ENCODE peak calls at places on chromosome 7, in nine cellular contexts. U, E, T, Y, L, P, O, H and G are unnamed samples.

GRCh38 chr7:99428972-99429566 is 9.5 kb downstream of the PTCD1 start:
- DNase-seq in U (no peak), E (no peak), T (no peak), Y (no peak), L (no peak), P (no peak), O (no peak), H (no peak), G (no peak)

GRCh38 chr7:13920053-13920697 is 69.3 kb downstream of the ETV1 start:
- DNase-seq in U (peak), E (peak), T (peak), Y (no peak), L (peak), P (peak), O (peak), H (peak), G (no peak)

GRCh38 chr7:50580053-50580452 is 14.8 kb upstream of the DDC start:
- DNase-seq in U (no peak), E (no peak), T (peak), Y (no peak), L (no peak), P (no peak), O (no peak), H (no peak), G (no peak)

GRCh38 chr7:48943279-48943990 is 19.1 kb downstream of the CDC14C start:
- DNase-seq in U (no peak), E (no peak), T (no peak), Y (no peak), L (no peak), P (no peak), O (no peak), H (no peak), G (no peak)

GRCh38 chr7:126578338-126578737 is 674.4 kb downstream of the GRM8 start:
- DNase-seq in U (no peak), E (no peak), T (no peak), Y (no peak), L (no peak), P (no peak), O (no peak), H (no peak), G (no peak)

GRCh38 chr7:66757939-66758338 is 17.4 kb downstream of the RABGEF1 start:
- DNase-seq in U (no peak), E (no peak), T (no peak), Y (no peak), L (no peak), P (no peak), O (no peak), H (no peak), G (no peak)

GRCh38 chr7:38186593-38187314 is 8.7 kb downstream of the STARD3NL start:
- DNase-seq in U (no peak), E (no peak), T (no peak), Y (no peak), L (no peak), P (no peak), O (no peak), H (no peak), G (no peak)

GRCh38 chr7:104327534-104327933 is 869 bp upstream of the LHFPL3 start:
- DNase-seq in U (no peak), E (no peak), T (no peak), Y (no peak), L (no peak), P (no peak), O (no peak), H (no peak), G (no peak)

GRCh38 chr7:142878315-142878714 is 7.2 kb downstream of the TRPV6 start:
- DNase-seq in U (no peak), E (no peak), T (no peak), Y (no peak), L (no peak), P (no peak), O (no peak), H (no peak), G (no peak)

GRCh38 chr7:51029586-51030230 is 247.0 kb upstream of the GRB10 start:
- DNase-seq in U (no peak), E (no peak), T (no peak), Y (no peak), L (no peak), P (no peak), O (no peak), H (no peak), G (no peak)

GRCh38 chr7:68133045-68133444 is 1136.4 kb downstream of the TYW1 start:
- DNase-seq in U (no peak), E (no peak), T (no peak), Y (no peak), L (no peak), P (no peak), O (no peak), H (no peak), G (no peak)

GRCh38 chr7:7422641-7423040 is 113.0 kb downstream of the COL28A1 start:
- DNase-seq in U (no peak), E (no peak), T (no peak), Y (no peak), L (no peak), P (no peak), O (no peak), H (no peak), G (no peak)

GRCh38 chr7:88041583-88041982 is 107.5 kb downstream of the ADAM22 start:
- DNase-seq in U (no peak), E (peak), T (no peak), Y (no peak), L (no peak), P (no peak), O (no peak), H (no peak), G (no peak)

GRCh38 chr7:44769381-44770209 is 20.9 kb downstream of the ZMIZ2 start:
- DNase-seq in U (no peak), E (no peak), T (no peak), Y (peak), L (peak), P (no peak), O (no peak), H (no peak), G (no peak)

GRCh38 chr7:16585540-16585939 is 58.9 kb downstream of the LRRC72 start:
- DNase-seq in U (no peak), E (no peak), T (no peak), Y (no peak), L (no peak), P (no peak), O (no peak), H (no peak), G (no peak)

GRCh38 chr7:153886506-153887391 is 165.4 kb upstream of the DPP6 start:
- DNase-seq in U (no peak), E (peak), T (no peak), Y (no peak), L (no peak), P (no peak), O (no peak), H (no peak), G (no peak)

GRCh38 chr7:11557627-11558026 is 274.4 kb downstream of the THSD7A start:
- DNase-seq in U (peak), E (no peak), T (peak), Y (no peak), L (peak), P (peak), O (no peak), H (no peak), G (peak)

GRCh38 chr7:100801833-100802568 is 25.3 kb downstream of the EPHB4 start:
- DNase-seq in U (no peak), E (peak), T (peak), Y (no peak), L (no peak), P (peak), O (peak), H (peak), G (peak)

DNA sequence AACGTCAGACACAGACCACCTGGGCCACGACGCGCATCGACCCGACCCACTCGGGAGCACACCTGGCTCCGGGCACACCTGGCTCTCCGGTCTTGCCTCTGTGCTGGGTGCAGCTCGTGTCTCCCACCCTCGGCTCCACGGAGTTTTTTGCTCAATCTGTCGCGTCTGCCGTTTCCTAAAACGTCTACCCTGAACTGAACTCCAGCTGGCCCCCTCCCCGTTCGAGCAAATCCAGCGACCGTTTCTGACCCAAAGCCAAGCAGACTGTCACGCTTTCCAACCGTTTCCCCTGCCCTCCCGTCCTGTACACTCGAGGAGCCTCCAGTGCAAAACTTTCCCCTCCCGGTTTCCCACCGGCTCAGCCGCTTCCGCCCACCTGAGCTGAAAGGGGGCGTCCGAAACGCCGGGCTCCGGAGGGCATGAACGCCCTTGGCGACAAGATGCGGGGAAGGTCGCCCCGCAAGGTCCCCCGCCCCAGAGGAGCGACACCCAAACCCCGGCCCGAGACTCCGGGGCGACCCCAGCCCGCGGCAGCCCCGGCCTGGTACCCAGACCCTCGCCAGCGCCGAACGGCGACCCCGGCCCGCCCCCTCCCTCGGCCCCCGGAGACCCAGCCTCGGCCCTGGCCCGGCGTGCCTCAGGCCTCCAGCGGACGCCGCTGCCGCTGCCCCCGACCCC is 591 bp downstream of the CYTH3 start:
- DNase-seq in U (no peak), E (no peak), T (no peak), Y (no peak), L (no peak), P (no peak), O (peak), H (peak), G (no peak)
- TF ChIP-seq REST in U (no peak), E (no peak), T (no peak), Y (no peak), L (no peak), P (no peak), O (no peak), H (no peak), G (no peak)

GRCh38 chr7:76301000-76301399 is 1.5 kb upstream of the HSPB1 start:
- DNase-seq in U (no peak), E (no peak), T (no peak), Y (no peak), L (no peak), P (no peak), O (no peak), H (no peak), G (no peak)

GRCh38 chr7:76300210-76300731 is 2.2 kb upstream of the HSPB1 start:
- DNase-seq in U (peak), E (no peak), T (peak), Y (no peak), L (no peak), P (peak), O (no peak), H (no peak), G (no peak)

GRCh38 chr7:76293407-76293901 is 9.0 kb upstream of the HSPB1 start:
- DNase-seq in U (no peak), E (no peak), T (no peak), Y (no peak), L (no peak), P (no peak), O (no peak), H (no peak), G (no peak)

GRCh38 chr7:76294344-76295024 is 8.0 kb upstream of the HSPB1 start:
- DNase-seq in U (peak), E (peak), T (peak), Y (no peak), L (peak), P (no peak), O (peak), H (peak), G (peak)

GRCh38 chr7:76296743-76297740 is 5.4 kb upstream of the HSPB1 start:
- DNase-seq in U (no peak), E (no peak), T (peak), Y (no peak), L (no peak), P (no peak), O (no peak), H (no peak), G (no peak)
- TF ChIP-seq CTCF in U (no peak), E (no peak), T (no peak), Y (no peak), L (no peak), P (no peak), O (no peak), H (no peak), G (no peak)

GRCh38 chr7:130441408-130441854 is 615 bp upstream of the CEP41 start:
- DNase-seq in U (no peak), E (peak), T (no peak), Y (no peak), L (peak), P (no peak), O (peak), H (peak), G (no peak)
- TF ChIP-seq REST in U (no peak), E (no peak), T (no peak), Y (no peak), L (no peak), P (no peak), O (no peak), H (no peak), G (no peak)

DNA sequence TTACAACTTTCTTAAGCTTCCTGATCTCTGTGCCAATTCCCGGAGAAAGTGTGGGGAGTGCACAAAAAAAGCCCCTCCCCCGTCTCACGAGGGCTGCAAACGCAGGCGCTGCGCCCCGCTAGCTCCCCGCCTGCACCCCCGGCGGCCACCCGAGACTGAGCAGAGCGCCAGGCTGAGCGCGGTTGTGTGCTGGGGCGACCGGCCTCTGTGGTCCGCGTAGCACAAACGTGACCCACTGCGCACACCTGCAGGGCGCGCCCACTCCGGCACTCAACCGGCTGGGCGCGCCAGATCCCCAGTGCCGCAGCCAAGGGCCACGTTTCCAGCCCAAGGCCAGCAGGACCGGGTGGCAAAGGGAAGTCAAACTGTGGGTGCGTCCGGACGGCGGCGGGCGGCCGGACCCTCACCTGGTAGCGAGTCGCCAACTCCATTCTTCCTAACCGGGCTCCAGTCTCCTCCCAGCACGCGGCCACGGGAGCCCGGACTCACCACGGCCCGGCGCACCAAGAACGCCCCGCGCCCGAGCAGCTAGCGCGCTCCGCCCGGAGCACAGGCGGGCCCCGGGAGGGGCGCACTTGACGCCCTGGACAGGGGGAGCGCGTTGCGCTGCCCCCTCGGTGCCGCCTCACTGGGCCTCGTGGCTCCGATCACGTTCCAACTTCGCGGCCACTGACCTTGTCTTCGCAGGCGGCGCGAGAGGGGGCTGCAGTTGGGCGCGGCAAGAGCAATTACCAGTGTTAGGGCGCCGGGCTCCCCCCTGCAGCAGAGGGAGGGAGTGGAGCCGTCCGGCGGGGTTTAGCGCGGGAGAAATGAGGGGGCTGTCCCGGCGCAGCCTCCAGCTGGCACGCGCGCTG is at the start of gene CDCA7L:
- DNase-seq in U (peak), E (peak), T (no peak), Y (peak), L (peak), P (peak), O (peak), H (peak), G (peak)
- TF ChIP-seq CTCF in U (no peak), E (no peak), T (no peak), Y (no peak), L (no peak), P (no peak), O (no peak), H (no peak), G (no peak)

DNA sequence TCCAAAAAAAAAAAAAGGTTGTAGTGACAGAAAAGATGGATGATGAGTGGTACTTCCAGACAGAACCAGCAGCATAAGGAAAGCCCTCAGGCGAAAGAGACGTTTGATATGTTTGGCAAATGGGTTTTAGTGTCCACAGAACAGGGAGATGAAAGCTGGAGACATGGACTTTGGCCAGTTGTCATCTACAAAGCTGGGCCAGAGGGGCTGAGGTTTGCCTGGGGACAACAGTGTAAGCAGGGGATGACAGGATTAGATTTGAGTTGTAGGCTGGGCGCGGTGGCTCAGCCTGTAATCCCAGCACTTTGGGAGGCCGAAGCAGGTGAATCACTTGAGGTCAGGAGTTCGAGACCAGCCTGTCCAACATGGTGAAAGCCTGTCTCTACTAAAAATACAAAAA is 47.8 kb upstream of the ELN start:
- DNase-seq in U (no peak), E (peak), T (peak), Y (no peak), L (no peak), P (no peak), O (no peak), H (no peak), G (no peak)
- TF ChIP-seq REST in U (no peak), E (no peak), T (no peak), Y (no peak), L (no peak), P (no peak), O (no peak), H (no peak), G (no peak)

DNA sequence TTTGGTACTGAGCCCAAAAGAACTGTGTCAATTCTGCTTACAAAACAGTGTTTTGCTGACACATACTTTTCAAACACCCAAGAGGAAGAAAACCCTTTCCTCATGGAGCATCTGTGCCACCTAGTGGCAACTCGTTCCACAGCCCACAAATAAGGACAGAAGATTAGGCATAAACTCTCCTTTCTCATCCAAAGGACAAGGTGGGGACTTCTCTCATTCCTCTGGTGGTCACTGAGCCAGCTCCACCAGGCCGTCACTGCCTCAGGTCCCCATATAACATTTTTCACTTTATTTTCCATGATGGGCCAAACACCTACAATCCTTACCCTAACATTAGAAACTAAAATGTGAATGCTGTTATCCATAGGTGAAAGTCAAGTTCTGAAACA is 76.9 kb downstream of the RNF216 start:
- DNase-seq in U (peak), E (peak), T (peak), Y (no peak), L (peak), P (peak), O (peak), H (peak), G (peak)
- TF ChIP-seq CTCF in U (peak), E (peak), T (peak), Y (peak), L (peak), P (peak), O (peak), H (peak), G (peak)

DNA sequence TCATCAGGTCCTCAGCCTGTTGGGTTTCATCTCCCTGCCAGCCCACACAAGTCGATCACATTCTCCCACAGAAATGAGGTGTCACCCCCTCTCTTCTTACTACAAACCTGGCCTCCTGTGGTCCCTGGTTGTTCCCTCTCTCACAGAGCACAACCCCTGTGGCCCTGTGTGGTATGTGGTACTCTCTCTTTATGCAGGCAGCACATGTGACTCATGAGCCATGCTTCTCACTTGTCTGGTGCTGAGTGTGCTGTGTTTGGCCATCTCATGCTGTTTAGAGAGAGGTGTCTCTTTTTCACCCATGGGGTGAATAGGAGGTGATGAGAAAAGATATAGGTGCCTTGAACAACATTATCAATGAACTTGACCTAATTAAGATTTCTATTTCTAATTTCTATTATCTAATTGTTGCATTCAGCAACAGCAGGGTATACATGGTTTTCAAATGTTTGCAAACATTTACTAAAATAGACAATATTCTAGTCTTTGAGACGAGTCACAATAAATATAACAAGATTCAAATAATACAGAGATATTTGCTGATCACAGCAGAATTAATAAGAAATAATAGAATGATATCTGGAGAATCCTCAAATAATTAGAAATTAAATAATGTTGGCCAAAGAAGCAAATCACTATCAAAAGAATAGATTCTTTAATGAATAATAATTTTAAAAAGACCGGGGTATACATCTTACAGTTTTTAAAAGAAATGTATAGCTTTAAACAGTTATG is 633.8 kb upstream of the IGFBP3 start:
- DNase-seq in U (no peak), E (no peak), T (no peak), Y (no peak), L (no peak), P (no peak), O (no peak), H (no peak), G (no peak)
- TF ChIP-seq REST in U (no peak), E (no peak), T (no peak), Y (no peak), L (no peak), P (no peak), O (no peak), H (no peak), G (no peak)